ENCODE peak calls at places on chromosomes 13 and 19, in four cellular contexts. D is H1, N is HepG2, W is K562. A is an unnamed sample.

GRCh38 chr19:33260628-33261418 is 35.2 kb upstream of the SLC7A10 start:
- DNase-seq in W (no peak), D (no peak), N (no peak), A (no peak)

GRCh38 chr19:48573163-48573505 is 21.2 kb downstream of the SULT2B1 start:
- DNase-seq in N (peak), D (no peak), W (no peak), A (no peak)

GRCh38 chr19:35449347-35450043 is 1.4 kb downstream of the FFAR2 start:
- DNase-seq in D (no peak), W (no peak), N (no peak), A (no peak)

GRCh38 chr13:101640797-101641400 is 188.4 kb downstream of the ITGBL1 start:
- DNase-seq in D (no peak), N (no peak), W (no peak), A (no peak)

GRCh38 chr13:57425531-57425930 is 206.0 kb upstream of the PCDH17 start:
- DNase-seq in W (no peak), D (no peak), N (no peak), A (no peak)

GRCh38 chr19:50314724-50315700 is 14.2 kb downstream of the KCNC3 start:
- DNase-seq in N (no peak), W (no peak), D (no peak), A (no peak)

GRCh38 chr19:18896421-18896841 is 473 bp upstream of the CERS1 start:
- DNase-seq in N (no peak), W (no peak), D (no peak), A (no peak)

GRCh38 chr19:39133431-39134270 is 8.1 kb downstream of the PAK4 start:
- DNase-seq in D (no peak), N (no peak), W (peak), A (no peak)

GRCh38 chr19:35040826-35041547 is 534 bp upstream of the HPN start:
- DNase-seq in D (no peak), N (peak), W (peak), A (no peak)

GRCh38 chr19:42286349-42287016 is 15.4 kb upstream of the PRR19 start:
- DNase-seq in W (peak), N (no peak), D (no peak), A (no peak)

GRCh38 chr13:113086031-113086750 is 19.4 kb upstream of the F7 start:
- DNase-seq in D (no peak), N (no peak), W (peak), A (no peak)

GRCh38 chr13:73451120-73452029 is 392.6 kb downstream of the KLF5 start:
- DNase-seq in W (no peak), D (no peak), N (peak), A (no peak)

GRCh38 chr19:38209671-38210457 is 14.2 kb downstream of the DPF1 start:
- DNase-seq in W (no peak), N (no peak), D (no peak), A (no peak)

GRCh38 chr13:41596190-41596589 is 138.8 kb downstream of the RGCC start:
- DNase-seq in N (no peak), D (no peak), W (no peak), A (no peak)

GRCh38 chr13:88005188-88005587 is 334.0 kb downstream of the SLITRK5 start:
- DNase-seq in N (no peak), W (no peak), D (no peak), A (no peak)

GRCh38 chr13:18232994-18233782 is 948.4 kb downstream of the TUBA3C start:
- DNase-seq in D (no peak), W (no peak), N (no peak), A (no peak)

GRCh38 chr13:102709536-102709935 is 14.7 kb upstream of the METTL21C start:
- DNase-seq in W (no peak), N (no peak), D (no peak), A (no peak)

GRCh38 chr19:604355-604754 is 14.7 kb downstream of the HCN2 start:
- DNase-seq in W (peak), D (no peak), N (no peak), A (no peak)

GRCh38 chr19:40499320-40499719 is 32.5 kb downstream of the SPTBN4 start:
- DNase-seq in W (no peak), N (no peak), D (no peak), A (no peak)

GRCh38 chr19:54470991-54471782 is 1.9 kb downstream of the CDC42EP5 start:
- DNase-seq in N (no peak), D (no peak), W (peak), A (no peak)

GRCh38 chr19:46976845-46977320 is 42.8 kb upstream of the NPAS1 start:
- DNase-seq in N (no peak), W (peak), D (no peak), A (no peak)

GRCh38 chr13:30043631-30043925 is 193.2 kb upstream of the UBL3 start:
- DNase-seq in N (no peak), D (no peak), W (no peak), A (no peak)

GRCh38 chr13:100559886-100560285 is 28.7 kb downstream of the GGACT start:
- DNase-seq in W (no peak), N (no peak), D (no peak), A (no peak)

GRCh38 chr19:53537523-53538377 is at the start of gene ZNF331:
- DNase-seq in D (no peak), W (no peak), N (peak), A (no peak)

GRCh38 chr13:26186995-26187394 is 35.1 kb downstream of the RNF6 start:
- DNase-seq in N (no peak), W (no peak), D (no peak), A (no peak)

GRCh38 chr19:483332-484072 is 12.8 kb upstream of the MADCAM1 start:
- DNase-seq in W (no peak), N (no peak), D (no peak), A (no peak)

GRCh38 chr13:21538280-21538679 is 65.7 kb downstream of the MICU2 start:
- DNase-seq in D (no peak), N (no peak), W (no peak), A (no peak)

GRCh38 chr13:26168276-26168814 is 53.8 kb downstream of the RNF6 start:
- DNase-seq in N (no peak), W (no peak), D (no peak), A (no peak)

GRCh38 chr13:106701810-106702341 is 133.9 kb upstream of the ARGLU1 start:
- DNase-seq in N (no peak), D (no peak), W (no peak), A (no peak)

GRCh38 chr13:91722267-91722884 is 324.0 kb downstream of the GPC5 start:
- DNase-seq in N (no peak), D (no peak), W (peak), A (no peak)

GRCh38 chr13:40963927-40964326 is 55.2 kb downstream of the ELF1 start:
- DNase-seq in W (peak), N (no peak), D (no peak), A (peak)

GRCh38 chr19:50626011-50626410 is 13.7 kb downstream of the SYT3 start:
- DNase-seq in D (no peak), W (no peak), N (no peak), A (no peak)

GRCh38 chr19:8490395-8490760 is 12.1 kb downstream of the PRAM1 start:
- DNase-seq in W (no peak), N (no peak), D (no peak), A (no peak)

GRCh38 chr19:14081797-14082674 is 3.5 kb downstream of the C19orf67 start:
- DNase-seq in N (no peak), D (no peak), W (no peak), A (no peak)

GRCh38 chr19:7730286-7731217 is 1.4 kb downstream of the CLEC4G start:
- DNase-seq in W (no peak), D (no peak), N (no peak), A (no peak)

GRCh38 chr19:3606174-3606689 is 443 bp downstream of the TBXA2R start:
- DNase-seq in W (peak), N (no peak), D (no peak), A (peak)
- TF ChIP-seq FOSL1 in W (no peak), N (no peak), D (no peak), A (no peak)

DNA sequence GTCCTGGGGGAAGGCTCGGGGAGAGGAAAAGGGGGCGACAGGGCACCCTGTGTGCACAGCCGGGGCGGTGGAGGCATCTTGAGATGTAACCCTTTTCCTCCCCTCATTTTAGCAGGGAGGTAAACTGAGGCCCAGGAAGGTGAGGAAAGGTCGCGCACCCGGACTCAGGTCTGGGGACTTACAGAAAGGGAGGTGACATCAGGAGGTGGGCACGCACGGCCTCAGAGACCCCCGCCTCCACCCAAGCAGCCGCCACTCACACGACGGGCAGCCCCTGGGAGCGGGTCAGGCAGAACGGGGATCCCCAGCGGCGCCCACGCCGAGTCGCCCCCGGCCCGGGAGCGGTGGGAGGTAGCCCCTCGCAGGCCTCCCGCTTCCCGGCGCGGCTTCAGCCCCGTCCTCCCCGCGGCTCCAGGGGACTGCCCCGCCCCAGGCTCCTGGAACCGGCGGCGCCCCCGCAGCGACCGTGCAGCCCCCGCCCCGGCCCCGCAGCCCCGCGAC is 477 bp downstream of the PIP5K1C start:
- DNase-seq in W (no peak), D (no peak), N (no peak), A (no peak)
- TF ChIP-seq FOSL1 in W (no peak), D (no peak), N (no peak), A (no peak)

GRCh38 chr13:79386125-79386822 is 19.8 kb downstream of the RBM26 start:
- DNase-seq in W (no peak), N (no peak), D (no peak), A (no peak)
- TF ChIP-seq FOSL1 in W (no peak), N (no peak), D (no peak), A (no peak)

GRCh38 chr13:112053744-112054615 is 13.0 kb upstream of the SOX1 start:
- DNase-seq in W (no peak), D (no peak), N (no peak), A (no peak)

GRCh38 chr13:112054616-112055015 is 12.3 kb upstream of the SOX1 start:
- DNase-seq in N (no peak), W (no peak), D (no peak), A (no peak)

GRCh38 chr13:112055032-112055416 is 11.9 kb upstream of the SOX1 start:
- DNase-seq in N (no peak), W (no peak), D (no peak), A (no peak)

GRCh38 chr13:112053167-112053743 is 13.7 kb upstream of the SOX1 start:
- DNase-seq in N (no peak), D (no peak), W (no peak), A (no peak)

DNA sequence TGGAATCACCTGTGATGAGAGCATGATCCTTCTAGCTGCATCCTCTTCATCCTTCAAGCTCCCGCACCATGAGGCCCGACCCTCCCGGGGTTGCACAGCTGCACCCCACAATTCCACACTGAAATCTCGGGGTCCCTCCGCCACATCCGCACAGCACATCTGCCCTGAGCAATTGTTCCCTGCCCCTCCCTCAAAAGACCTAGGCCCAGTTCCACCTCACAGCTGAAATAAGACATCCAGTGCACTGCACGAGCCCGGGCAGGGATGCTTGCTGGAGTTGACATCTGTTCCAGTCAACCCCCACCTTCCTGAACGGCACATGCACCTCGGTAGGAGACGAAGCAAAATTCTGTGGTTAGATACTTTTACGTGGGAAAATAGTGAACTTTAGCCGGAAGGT is 14.7 kb upstream of the SOX1 start:
- DNase-seq in N (no peak), W (no peak), D (no peak), A (no peak)
- TF ChIP-seq FOSL1 in N (no peak), W (no peak), D (no peak), A (no peak)

DNA sequence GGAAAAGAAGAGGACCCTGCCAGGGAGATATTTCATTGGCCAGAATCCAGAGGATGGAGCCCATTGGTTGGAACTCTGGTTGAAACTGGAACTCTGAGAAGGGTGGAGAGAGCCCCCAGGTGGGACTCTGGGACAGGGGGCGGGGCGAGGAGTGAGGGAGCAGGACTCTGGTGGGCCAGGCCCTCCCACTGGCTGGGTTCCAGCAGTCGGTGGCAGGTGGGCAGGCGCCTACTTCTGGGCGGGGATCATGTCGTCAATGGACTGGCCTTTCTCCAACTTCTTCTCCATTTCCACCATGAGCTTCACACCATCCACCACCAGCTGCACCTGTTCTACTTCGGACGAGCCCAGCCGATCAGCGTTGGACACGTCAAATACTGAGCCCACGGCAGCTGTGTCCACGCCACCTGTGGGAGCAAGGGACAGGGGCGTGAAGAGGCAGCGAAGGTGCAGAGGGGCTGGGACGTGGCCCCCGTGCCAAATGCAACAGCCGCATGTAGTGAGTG is 16.1 kb downstream of the CKM start:
- DNase-seq in W (peak), N (no peak), D (no peak), A (no peak)
- TF ChIP-seq FOSL1 in W (no peak), N (no peak), D (no peak), A (no peak)

GRCh38 chr13:83286737-83287136 is 595.5 kb downstream of the SLITRK1 start:
- DNase-seq in W (no peak), D (no peak), N (no peak), A (no peak)
- TF ChIP-seq FOSL1 in W (no peak), D (no peak), N (no peak), A (no peak)

A was measured in HCT116.